ENCODE peak calls at places on chromosomes 2 and 18, in nine cellular contexts. A, G, B, N, R, J, M, V and Y are unnamed samples.
A peak's percentile ranks its signal among the peaks of the same experiment; 100 is the strongest.

GRCh38 chr2:238573065-238573778 is 146.5 kb downstream of the ASB1 start:
- DNase-seq in A (peak; percentile 26), G (peak; percentile 49), B (no peak), N (no peak), R (no peak), J (peak; percentile 53), M (no peak), V (no peak), Y (no peak)

GRCh38 chr2:28400434-28400833 is 7.8 kb downstream of the FOSL2 start:
- DNase-seq in A (no peak), G (no peak), B (peak; percentile 8), N (no peak), R (no peak), J (no peak), M (no peak), V (no peak), Y (no peak)

GRCh38 chr2:70141754-70142589 is 48.8 kb downstream of the C2orf42 start:
- DNase-seq in A (peak; percentile 84), G (no peak), B (no peak), N (no peak), R (peak; percentile 38), J (no peak), M (no peak), V (no peak), Y (no peak)

GRCh38 chr2:392921-393270 is 105.0 kb upstream of the ALKAL2 start:
- DNase-seq in A (no peak), G (no peak), B (peak; percentile 35), N (no peak), R (no peak), J (no peak), M (no peak), V (no peak), Y (no peak)

GRCh38 chr2:240259201-240259923 is 118.9 kb upstream of the OTOS start:
- DNase-seq in A (no peak), G (no peak), B (no peak), N (peak; percentile 82), R (no peak), J (peak; percentile 96), M (no peak), V (peak; percentile 76), Y (no peak)

GRCh38 chr2:27123302-27124150 is at the start of gene ABHD1:
- DNase-seq in A (peak; percentile 36), G (no peak), B (peak; percentile 83), N (peak; percentile 22), R (no peak), J (peak; percentile 81), M (peak; percentile 35), V (no peak), Y (peak; percentile 55)

GRCh38 chr18:647304-647703 is 10.1 kb upstream of the TYMS start:
- DNase-seq in A (no peak), G (no peak), B (no peak), N (no peak), R (no peak), J (no peak), M (no peak), V (no peak), Y (no peak)

GRCh38 chr2:150531626-150532419 is 44.4 kb upstream of the RND3 start:
- DNase-seq in A (no peak), G (peak; percentile 55), B (no peak), N (no peak), R (peak; percentile 57), J (no peak), M (no peak), V (no peak), Y (no peak)

DNA sequence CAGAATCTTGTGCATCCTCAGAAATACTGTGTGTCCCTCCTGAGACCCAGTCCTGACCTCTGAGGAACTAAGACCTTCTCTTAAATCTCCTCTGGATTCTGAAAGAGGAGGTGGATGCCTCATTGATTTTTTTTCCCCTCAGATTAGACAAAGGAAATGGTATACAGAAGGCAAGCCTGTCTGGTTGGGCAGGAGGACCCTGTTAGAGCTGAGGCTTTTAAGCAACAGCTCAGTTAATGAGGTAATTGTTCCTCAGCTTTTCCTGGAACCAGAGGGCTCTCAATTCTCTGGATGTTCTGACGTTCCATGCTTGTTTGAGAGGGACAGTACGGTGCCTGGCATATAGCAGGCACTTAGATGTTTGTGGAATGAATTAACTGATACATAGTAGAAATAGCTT is 61.7 kb upstream of the MCFD2 start:
- DNase-seq in A (no peak), G (no peak), B (no peak), N (no peak), R (no peak), J (no peak), M (no peak), V (no peak), Y (no peak)
- H3K4me1 ChIP-seq in A (peaks cover 30% of the 10 kb centered on the region), G (no peaks in the 10 kb centered on the region), B (peaks cover 13% of the 10 kb centered on the region), N (no peaks in the 10 kb centered on the region), R (peaks cover under 1% of the 10 kb centered on the region), J (no peaks in the 10 kb centered on the region), M (no peaks in the 10 kb centered on the region), V (no peaks in the 10 kb centered on the region), Y (no peaks in the 10 kb centered on the region)

DNA sequence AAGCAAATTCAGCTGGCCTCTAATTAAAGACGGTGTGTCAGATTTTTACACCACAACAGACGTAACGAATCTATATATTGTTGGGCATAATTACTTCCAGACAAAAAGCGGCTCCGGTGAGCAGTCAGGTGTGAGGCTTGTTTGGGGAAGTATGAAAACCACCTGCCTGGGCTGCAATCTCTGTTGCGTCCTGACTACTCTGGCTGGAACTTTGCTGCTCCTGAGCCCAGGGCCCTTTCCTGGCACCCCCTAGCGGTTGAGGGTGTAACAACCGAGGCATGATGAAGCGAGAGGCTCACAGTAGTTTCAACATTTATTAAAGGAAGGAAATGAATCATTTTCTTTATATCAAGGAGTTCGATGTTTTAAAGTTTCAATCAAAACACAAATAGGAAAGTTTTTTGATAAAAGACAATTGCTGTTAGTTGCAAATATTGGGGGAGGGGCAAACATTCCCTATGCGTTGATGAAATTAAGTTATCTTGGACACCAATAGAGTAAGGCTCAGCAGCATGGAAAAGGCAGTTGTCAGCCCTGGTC is 10.6 kb upstream of the ITGB6 start:
- DNase-seq in A (peak; percentile 86), G (peak; percentile 75), B (peak; percentile 84), N (peak; percentile 83), R (peak; percentile 38), J (peak; percentile 71), M (peak; percentile 50), V (no peak), Y (peak; percentile 25)
- H3K27ac ChIP-seq in A (peak overlapping the region; percentile 97), G (no peak overlapping the region), B (no peak overlapping the region), N (no peak overlapping the region), R (peak overlapping the region; percentile 32), J (no peak overlapping the region), M (no peak overlapping the region), V (no peak overlapping the region), Y (no peak overlapping the region)

DNA sequence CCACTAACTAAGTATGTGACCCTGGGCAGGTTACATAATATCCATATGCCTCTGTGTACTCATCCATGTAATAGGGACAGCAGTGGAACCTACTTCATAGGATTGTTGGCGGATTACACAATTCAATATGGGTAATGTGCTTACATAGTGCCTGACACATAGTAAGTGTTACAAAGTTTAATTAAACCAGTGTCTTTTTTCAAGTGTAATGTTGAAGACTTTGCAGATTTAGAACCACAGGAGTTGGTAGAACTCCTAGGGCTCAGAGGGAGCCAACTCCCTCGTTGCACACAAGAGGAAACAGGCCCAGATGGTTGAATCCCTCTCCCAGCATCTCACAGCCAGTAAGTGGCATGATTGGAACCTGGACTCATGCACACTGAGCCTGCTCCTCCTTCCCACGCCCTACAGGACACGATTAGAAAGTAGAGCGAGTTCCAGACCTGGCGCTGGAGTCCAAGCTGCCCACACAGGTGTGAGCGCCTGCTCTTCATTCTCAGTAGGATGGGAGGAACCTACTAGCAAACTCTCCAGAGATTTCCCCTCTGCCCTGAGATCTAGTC is 97.8 kb downstream of the VSNL1 start:
- DNase-seq in A (no peak), G (no peak), B (no peak), N (no peak), R (no peak), J (no peak), M (no peak), V (no peak), Y (no peak)
- H3K4me1 ChIP-seq in A (peaks cover 9% of the 10 kb centered on the region), G (peaks cover 6% of the 10 kb centered on the region), B (no peaks in the 10 kb centered on the region), N (peaks cover 3% of the 10 kb centered on the region), R (peaks cover 3% of the 10 kb centered on the region), J (peaks cover 3% of the 10 kb centered on the region), M (no peaks in the 10 kb centered on the region), V (no peaks in the 10 kb centered on the region), Y (no peaks in the 10 kb centered on the region)

DNA sequence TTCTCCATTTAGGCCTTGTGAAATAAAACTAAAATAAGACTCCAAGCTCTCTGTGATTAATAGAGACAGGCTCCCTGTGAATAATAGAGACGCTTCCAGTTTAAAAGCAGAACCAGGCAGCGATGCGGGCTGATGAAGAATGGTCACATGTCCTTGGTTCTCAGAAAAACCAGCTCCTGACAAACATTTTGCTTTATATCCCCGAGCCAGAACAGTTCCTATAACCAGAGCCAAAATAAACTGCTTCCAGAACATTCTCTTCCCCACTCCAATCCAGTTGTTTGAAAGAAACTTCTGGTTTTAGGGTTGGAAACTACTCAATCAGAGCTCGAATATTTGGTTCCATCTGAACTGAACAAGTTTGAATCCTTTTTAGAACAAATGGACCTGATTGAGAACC is 213.7 kb downstream of the TSN start:
- DNase-seq in A (no peak), G (no peak), B (no peak), N (peak; percentile 55), R (no peak), J (peak; percentile 85), M (peak; percentile 48), V (peak; percentile 71), Y (no peak)
- H3K27ac ChIP-seq in A (no peak overlapping the region), G (no peak overlapping the region), B (no peak overlapping the region), N (no peak overlapping the region), R (no peak overlapping the region), J (peak overlapping the region; percentile 80), M (peak overlapping the region; percentile 83), V (peak overlapping the region; percentile 69), Y (no peak overlapping the region)

GRCh38 chr2:11744631-11745394 is 1.6 kb upstream of the LPIN1 start:
- DNase-seq in A (peak; percentile 67), G (peak; percentile 44), B (peak; percentile 55), N (peak; percentile 52), R (peak; percentile 59), J (no peak), M (no peak), V (no peak), Y (no peak)
- H3K4me1 ChIP-seq in A (peaks cover 47% of the 10 kb centered on the region), G (peaks cover 54% of the 10 kb centered on the region), B (peaks cover 25% of the 10 kb centered on the region), N (peaks cover 43% of the 10 kb centered on the region), R (peaks cover 13% of the 10 kb centered on the region), J (peaks cover 20% of the 10 kb centered on the region), M (no peaks in the 10 kb centered on the region), V (no peaks in the 10 kb centered on the region), Y (peaks cover 45% of the 10 kb centered on the region)

GRCh38 chr2:160241251-160242137 is 41.4 kb upstream of the ITGB6 start:
- DNase-seq in A (peak; percentile 88), G (peak; percentile 82), B (peak; percentile 60), N (peak; percentile 77), R (peak; percentile 81), J (peak; percentile 77), M (peak; percentile 17), V (peak; percentile 65), Y (no peak)
- H3K27ac ChIP-seq in A (peak overlapping the region; percentile 93), G (peak overlapping the region; percentile 76), B (no peak overlapping the region), N (peak overlapping the region; percentile 94), R (no peak overlapping the region), J (peak overlapping the region; percentile 57), M (no peak overlapping the region), V (peak overlapping the region; percentile 25), Y (no peak overlapping the region)